ENCODE peak calls at places on chromosomes 11 and 22, in nine cellular contexts. X is Calu3, S is kidney, I is cardiac muscle cell, J is adrenal gland, O is sigmoid colon, F is kidney epithelial cell, G is pancreas, V is GM10248. D is an unnamed sample.

GRCh38 chr11:70159612-70160570 is 43.2 kb upstream of the FADD start:
- DNase-seq in X (peak; percentile 89), S (peak; percentile 92), I (no peak), J (no peak), O (no peak), F (no peak), G (no peak), V (no peak), D (no peak)

GRCh38 chr11:70517996-70518907 is 119.9 kb downstream of the CTTN start:
- DNase-seq in X (no peak), S (peak; percentile 39), I (no peak), J (no peak), O (no peak), F (peak; percentile 50), G (no peak), V (no peak), D (no peak)

GRCh38 chr11:70317576-70318305 is 47.3 kb downstream of the PPFIA1 start:
- DNase-seq in X (no peak), S (no peak), I (no peak), J (no peak), O (no peak), F (no peak), G (no peak), V (no peak), D (no peak)

GRCh38 chr11:98601181-98601773 is 419.5 kb upstream of the CNTN5 start:
- DNase-seq in X (no peak), S (no peak), I (no peak), J (no peak), O (peak; percentile 78), F (no peak), G (no peak), V (no peak), D (no peak)

GRCh38 chr11:132943737-132944556 is 588.4 kb downstream of the OPCML start:
- DNase-seq in X (no peak), S (peak; percentile 72), I (peak; percentile 43), J (no peak), O (no peak), F (no peak), G (no peak), V (no peak), D (peak; percentile 23)

GRCh38 chr22:44972363-44973083 is 37.3 kb downstream of the PHF21B start:
- DNase-seq in X (no peak), S (no peak), I (no peak), J (no peak), O (no peak), F (no peak), G (no peak), V (no peak), D (no peak)

GRCh38 chr11:112612283-112612849 is 348.9 kb upstream of the NCAM1 start:
- DNase-seq in X (peak; percentile 27), S (no peak), I (peak; percentile 42), J (no peak), O (no peak), F (no peak), G (no peak), V (no peak), D (peak; percentile 20)

GRCh38 chr11:72741429-72741833 is 10.8 kb downstream of the ARAP1 start:
- DNase-seq in X (no peak), S (peak; percentile 78), I (no peak), J (no peak), O (no peak), F (no peak), G (no peak), V (no peak), D (peak; percentile 31)

GRCh38 chr11:75896843-75897419 is 81.9 kb downstream of the UVRAG start:
- DNase-seq in X (no peak), S (no peak), I (peak; percentile 52), J (no peak), O (no peak), F (no peak), G (no peak), V (no peak), D (no peak)

GRCh38 chr22:47042116-47042825 is 279.8 kb downstream of the TBC1D22A start:
- DNase-seq in X (no peak), S (peak; percentile 56), I (no peak), J (no peak), O (no peak), F (no peak), G (no peak), V (no peak), D (no peak)

GRCh38 chr11:288328-289144 is at the start of gene PGGHG:
- DNase-seq in X (peak; percentile 74), S (peak; percentile 93), I (peak; percentile 78), J (peak; percentile 50), O (peak; percentile 87), F (no peak), G (peak; percentile 84), V (peak; percentile 90), D (peak; percentile 40)

GRCh38 chr22:23216331-23217170 is 36.2 kb downstream of the BCR start:
- DNase-seq in X (no peak), S (peak; percentile 25), I (no peak), J (no peak), O (no peak), F (no peak), G (no peak), V (no peak), D (no peak)

GRCh38 chr11:119793335-119793984 is 64.5 kb upstream of the NECTIN1 start:
- DNase-seq in X (no peak), S (peak; percentile 32), I (no peak), J (no peak), O (no peak), F (no peak), G (no peak), V (no peak), D (no peak)

GRCh38 chr11:70307176-70307575 is 36.7 kb downstream of the PPFIA1 start:
- DNase-seq in X (no peak), S (no peak), I (no peak), J (no peak), O (no peak), F (no peak), G (no peak), V (no peak), D (no peak)

GRCh38 chr11:100467821-100468508 is 219.1 kb upstream of the ARHGAP42 start:
- DNase-seq in X (no peak), S (no peak), I (no peak), J (no peak), O (no peak), F (no peak), G (no peak), V (peak; percentile 16), D (no peak)

GRCh38 chr11:13339196-13340153 is 61.9 kb downstream of the BMAL1 start:
- DNase-seq in X (peak; percentile 40), S (no peak), I (no peak), J (peak; percentile 49), O (no peak), F (peak; percentile 74), G (peak; percentile 23), V (no peak), D (no peak)

GRCh38 chr11:62400760-62401159 is 18.1 kb upstream of the SCGB1A1 start:
- DNase-seq in X (no peak), S (peak; percentile 91), I (peak; percentile 42), J (peak; percentile 49), O (peak; percentile 96), F (no peak), G (peak; percentile 22), V (no peak), D (no peak)

GRCh38 chr22:37567991-37568390 is 7.7 kb downstream of the CDC42EP1 start:
- DNase-seq in X (no peak), S (no peak), I (no peak), J (no peak), O (no peak), F (no peak), G (no peak), V (no peak), D (no peak)

GRCh38 chr11:70861534-70861933 is 390.8 kb downstream of the SHANK2 start:
- DNase-seq in X (no peak), S (peak; percentile 3), I (no peak), J (no peak), O (no peak), F (no peak), G (no peak), V (no peak), D (no peak)

GRCh38 chr11:296976-297665 is 2.2 kb downstream of the IFITM5 start:
- DNase-seq in X (no peak), S (peak; percentile 77), I (no peak), J (no peak), O (peak; percentile 63), F (no peak), G (peak; percentile 49), V (no peak), D (no peak)

GRCh38 chr11:5892908-5893307 is at the start of gene OR52E5:
- DNase-seq in X (no peak), S (no peak), I (no peak), J (no peak), O (no peak), F (no peak), G (no peak), V (no peak), D (no peak)

GRCh38 chr11:5887172-5887571 is 5.8 kb upstream of the OR52E5 start:
- DNase-seq in X (no peak), S (no peak), I (no peak), J (no peak), O (no peak), F (no peak), G (no peak), V (no peak), D (no peak)

GRCh38 chr11:5891216-5891800 is 1.7 kb upstream of the OR52E5 start:
- DNase-seq in X (no peak), S (no peak), I (no peak), J (no peak), O (no peak), F (no peak), G (no peak), V (no peak), D (no peak)
- TF ChIP-seq CTCF in X (no peak), S (no peak), I (peak; percentile 39), J (no peak), O (no peak), F (peak; percentile 41), G (no peak), V (no peak), D (peak; percentile 72)

DNA sequence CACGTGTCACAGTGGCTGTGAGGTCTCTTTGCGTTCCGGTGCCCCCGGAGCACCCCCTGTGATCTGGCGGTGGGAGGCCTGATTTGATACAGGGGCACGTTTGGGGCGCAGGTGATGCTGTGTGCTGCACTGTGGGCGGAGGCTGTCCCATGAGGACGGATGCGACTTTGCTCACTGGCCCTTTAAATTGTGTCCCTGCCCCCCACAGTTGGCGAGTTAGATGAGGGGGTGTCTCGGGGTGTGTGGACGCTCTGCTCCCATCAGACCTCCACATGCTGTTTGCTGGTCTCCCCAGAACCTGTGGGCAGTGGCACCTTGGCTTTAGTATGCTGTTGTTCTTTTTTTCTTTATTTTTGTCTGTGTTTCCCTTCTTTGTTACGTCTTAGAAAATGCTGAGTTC is 5.2 kb downstream of the ZBED4 start:
- DNase-seq in X (no peak), S (no peak), I (no peak), J (no peak), O (no peak), F (no peak), G (no peak), V (no peak), D (no peak)
- TF ChIP-seq CTCF in X (no peak), S (no peak), I (no peak), J (no peak), O (no peak), F (no peak), G (no peak), V (no peak), D (no peak)

GRCh38 chr22:50525104-50525958 is at the start of gene SCO2:
- DNase-seq in X (peak; percentile 98), S (peak; percentile 99), I (peak; percentile 99), J (peak; percentile 97), O (peak; percentile 98), F (peak; percentile 79), G (peak; percentile 96), V (peak; percentile 97), D (peak; percentile 97)
- TF ChIP-seq CTCF in X (peak; percentile 55), S (peak; percentile 29), I (peak; percentile 45), J (peak; percentile 62), O (no peak), F (peak; percentile 28), G (peak; percentile 25), V (peak; percentile 64), D (peak; percentile 65)

GRCh38 chr22:48803993-48804810 is 1023.5 kb downstream of the BRD1 start:
- DNase-seq in X (no peak), S (no peak), I (no peak), J (no peak), O (no peak), F (no peak), G (no peak), V (no peak), D (no peak)
- TF ChIP-seq CTCF in X (no peak), S (no peak), I (no peak), J (no peak), O (no peak), F (no peak), G (no peak), V (no peak), D (no peak)

D was measured in neural crest cell.